ENCODE peak calls at places on chromosome 1, in eight cellular contexts. J is HepG2, T is stomach, K is esophagus muscularis mucosa, O is transverse colon, R is tibial nerve, B is A549, A is GM12878. X is an unnamed sample.

GRCh38 chr1:153774780-153775431 is at the start of gene SLC27A3:
- DNase-seq in T (peak), O (peak), A (no peak), B (no peak), J (no peak), R (peak), K (peak), X (peak)

GRCh38 chr1:109996476-109996875 is 11.9 kb downstream of the AHCYL1 start:
- DNase-seq in K (no peak), R (no peak), T (no peak), A (no peak), J (no peak), B (no peak), O (no peak), X (no peak)

GRCh38 chr1:174898102-174898802 is 101.5 kb upstream of the CACYBP start:
- DNase-seq in T (no peak), A (no peak), J (no peak), R (no peak), O (no peak), K (no peak), B (no peak), X (no peak)

GRCh38 chr1:183655562-183656075 is 2.5 kb upstream of the APOBEC4 start:
- DNase-seq in R (peak), O (peak), A (peak), K (peak), T (peak), B (peak), J (peak), X (peak)

GRCh38 chr1:30083800-30084464 is 639.5 kb downstream of the MATN1 start:
- DNase-seq in A (no peak), O (no peak), J (peak), K (no peak), B (peak), R (peak), T (no peak), X (no peak)

GRCh38 chr1:51843948-51844347 is 34.6 kb downstream of the NRDC start:
- DNase-seq in O (no peak), B (no peak), J (no peak), A (no peak), K (no peak), T (no peak), R (no peak), X (no peak)

GRCh38 chr1:216812966-216813365 is 89.7 kb upstream of the ESRRG start:
- DNase-seq in R (no peak), T (no peak), A (no peak), K (no peak), J (no peak), B (no peak), O (no peak), X (no peak)

GRCh38 chr1:169949139-169949538 is 55.4 kb upstream of the SCYL3 start:
- DNase-seq in B (no peak), T (no peak), A (no peak), J (no peak), R (no peak), O (no peak), K (no peak), X (no peak)

GRCh38 chr1:28097100-28097472 is 8.7 kb upstream of the EYA3 start:
- DNase-seq in A (no peak), K (no peak), O (no peak), J (no peak), T (no peak), B (no peak), R (no peak), X (no peak)

GRCh38 chr1:48831579-48831978 is 54.9 kb upstream of the BEND5 start:
- DNase-seq in J (no peak), R (no peak), B (no peak), K (no peak), A (no peak), T (no peak), O (no peak), X (no peak)

GRCh38 chr1:93596329-93597089 is 85.1 kb downstream of the BCAR3 start:
- DNase-seq in T (no peak), J (no peak), R (no peak), K (no peak), B (no peak), A (no peak), O (no peak), X (no peak)

GRCh38 chr1:204025917-204026709 is 46.8 kb upstream of the SOX13 start:
- DNase-seq in K (no peak), R (no peak), A (no peak), O (no peak), J (no peak), B (no peak), T (no peak), X (no peak)

GRCh38 chr1:13832100-13832499 is 132.1 kb downstream of the PRDM2 start:
- DNase-seq in T (no peak), K (peak), R (no peak), B (no peak), A (no peak), J (no peak), O (no peak), X (no peak)

GRCh38 chr1:107897428-107898339 is 67.3 kb downstream of the VAV3 start:
- DNase-seq in K (no peak), A (no peak), R (no peak), B (no peak), O (peak), J (no peak), T (no peak), X (no peak)

GRCh38 chr1:175145899-175146298 is 46.7 kb downstream of the KIAA0040 start:
- DNase-seq in B (no peak), T (no peak), J (peak), R (no peak), O (no peak), A (no peak), K (no peak), X (no peak)

GRCh38 chr1:1304331-1305299 is 3.1 kb downstream of the ACAP3 start:
- DNase-seq in J (peak), T (peak), R (peak), B (no peak), O (peak), A (no peak), K (peak), X (peak)

GRCh38 chr1:156838972-156839371 is 19.9 kb downstream of the INSRR start:
- DNase-seq in R (peak), A (no peak), J (no peak), T (peak), O (no peak), K (no peak), B (peak), X (no peak)

GRCh38 chr1:29655945-29656866 is 419.9 kb downstream of the PTPRU start:
- DNase-seq in A (no peak), R (no peak), J (no peak), O (no peak), T (no peak), K (peak), B (no peak), X (no peak)

GRCh38 chr1:1237874-1238701 is 6.1 kb downstream of the B3GALT6 start:
- DNase-seq in K (no peak), B (no peak), J (peak), O (peak), A (no peak), T (no peak), R (no peak), X (no peak)

GRCh38 chr1:7688659-7689058 is 82.4 kb upstream of the VAMP3 start:
- DNase-seq in A (no peak), K (no peak), O (no peak), T (no peak), B (no peak), R (no peak), J (peak), X (no peak)

GRCh38 chr1:108038837-108039236 is 73.9 kb upstream of the VAV3 start:
- DNase-seq in O (no peak), R (peak), J (no peak), B (no peak), A (no peak), K (no peak), T (no peak), X (no peak)

GRCh38 chr1:64967381-64967780 is 1.0 kb upstream of the JAK1 start:
- DNase-seq in A (no peak), B (no peak), O (peak), R (no peak), K (no peak), T (no peak), J (no peak), X (no peak)

GRCh38 chr1:164598719-164599118 is 39.7 kb downstream of the PBX1 start:
- DNase-seq in T (no peak), B (no peak), J (no peak), R (no peak), K (no peak), O (peak), A (no peak), X (no peak)

GRCh38 chr1:95249929-95250328 is 15.9 kb downstream of the RWDD3 start:
- DNase-seq in A (no peak), B (no peak), O (no peak), R (no peak), J (no peak), K (no peak), T (no peak), X (no peak)

GRCh38 chr1:226092955-226093354 is 30.4 kb downstream of the H3-3A start:
- DNase-seq in O (no peak), T (no peak), R (no peak), K (no peak), A (no peak), B (no peak), J (no peak), X (no peak)

GRCh38 chr1:172885411-172885810 is 165.3 kb downstream of the TNFSF18 start:
- DNase-seq in R (no peak), O (no peak), B (no peak), A (no peak), T (no peak), J (no peak), K (no peak), X (no peak)

GRCh38 chr1:184801503-184801902 is 46.8 kb upstream of the EDEM3 start:
- DNase-seq in R (peak), B (no peak), A (no peak), J (no peak), O (no peak), T (peak), K (no peak), X (no peak)

GRCh38 chr1:5367306-5367705 is 624.9 kb downstream of the NPHP4 start:
- DNase-seq in A (no peak), T (peak), R (no peak), J (no peak), O (no peak), K (no peak), B (no peak), X (no peak)

GRCh38 chr1:99963041-99963795 is 6.6 kb upstream of the SLC35A3 start:
- DNase-seq in T (no peak), J (no peak), R (no peak), K (no peak), O (no peak), A (no peak), B (no peak), X (no peak)

GRCh38 chr1:75625795-75626194 is 14.9 kb upstream of the SLC44A5 start:
- DNase-seq in T (no peak), A (no peak), O (no peak), K (no peak), B (no peak), R (no peak), J (no peak), X (no peak)

GRCh38 chr1:75632350-75632949 is 21.5 kb upstream of the SLC44A5 start:
- DNase-seq in R (no peak), T (no peak), J (peak), O (no peak), K (no peak), A (no peak), B (peak), X (no peak)

GRCh38 chr1:75630998-75631397 is 20.1 kb upstream of the SLC44A5 start:
- DNase-seq in J (no peak), O (no peak), R (no peak), K (no peak), T (no peak), A (no peak), B (no peak), X (no peak)

DNA sequence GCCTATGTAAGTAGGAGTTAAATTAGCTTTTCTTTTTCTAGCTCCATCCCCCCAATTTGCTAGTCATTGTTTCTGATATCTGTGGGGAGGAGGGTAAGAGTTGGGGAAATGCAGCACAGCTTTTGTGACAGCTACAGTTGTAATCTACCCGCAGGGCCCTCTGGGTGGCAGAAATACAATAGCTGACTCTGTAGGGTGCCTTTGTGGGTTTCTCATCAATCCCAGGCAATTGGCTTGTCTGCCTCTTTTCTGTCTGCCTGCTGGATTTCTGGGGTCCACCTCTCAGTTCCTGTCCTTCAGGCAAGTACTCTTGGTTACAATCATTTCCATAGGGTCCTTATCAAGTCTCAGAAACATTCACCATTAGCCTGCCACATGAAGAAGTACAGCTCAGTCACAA is 19.1 kb upstream of the SLC44A5 start:
- DNase-seq in O (no peak), A (no peak), K (no peak), R (no peak), J (no peak), T (no peak), B (no peak), X (no peak)
- TF ChIP-seq EP300 in O (no peak), A (no peak), K (no peak), R (no peak), J (no peak), T (no peak), B (no peak), X (no peak)

DNA sequence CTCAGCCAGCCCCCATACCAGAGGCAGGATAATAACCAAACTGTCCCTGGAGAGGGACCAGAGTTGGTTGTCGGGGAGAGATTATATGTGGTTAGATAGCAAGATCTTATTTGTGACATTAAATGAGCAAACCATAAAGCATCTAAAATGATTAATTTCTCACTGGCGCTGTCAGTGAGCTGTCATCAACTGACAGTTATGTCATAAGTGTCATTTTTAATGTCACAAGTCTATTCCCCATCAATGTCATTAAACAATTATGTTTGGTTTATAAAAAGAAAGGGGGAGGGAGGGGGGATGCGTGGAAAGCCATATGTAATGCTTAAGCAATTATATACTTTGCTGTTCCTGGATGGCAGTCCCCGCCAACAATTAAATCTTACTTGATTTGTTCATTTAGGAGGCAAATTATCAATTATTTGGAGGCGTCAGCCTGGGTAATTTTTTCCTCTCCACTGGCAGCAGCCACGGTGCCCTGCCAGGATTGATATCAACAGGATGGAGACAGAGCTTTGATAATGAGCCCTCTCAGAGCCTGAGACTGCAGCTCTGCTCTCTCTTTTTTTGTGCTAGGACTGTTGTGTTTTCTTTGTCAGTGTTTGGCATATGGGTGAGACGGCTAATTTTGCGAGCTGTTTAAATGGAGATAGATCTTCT is 333.6 kb upstream of the CAMK1G start:
- DNase-seq in T (no peak), A (no peak), K (peak), B (no peak), R (no peak), O (no peak), J (no peak), X (no peak)
- TF ChIP-seq POLR2A in T (no peak), A (no peak), K (no peak), B (no peak), R (no peak), O (no peak), J (no peak), X (no peak)

DNA sequence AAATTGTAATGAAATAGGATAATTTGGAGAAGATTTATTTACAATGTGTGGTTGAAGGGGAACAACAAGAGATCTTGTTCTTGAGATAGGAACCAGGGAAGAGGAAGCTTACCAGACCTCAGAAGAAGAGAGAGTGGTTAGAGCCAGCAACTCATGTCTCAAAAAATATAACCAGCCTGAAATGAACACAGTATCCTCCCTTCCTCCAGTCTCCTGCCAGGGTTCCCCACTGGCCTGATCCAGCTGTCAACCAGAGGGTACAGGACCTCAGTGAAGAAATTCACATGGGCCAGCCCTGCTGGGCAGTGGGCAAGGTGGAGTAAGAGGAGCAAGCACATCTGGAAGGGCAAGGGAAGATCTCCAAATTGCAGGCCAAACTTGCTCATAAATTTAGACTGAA is 87.4 kb downstream of the TOMM20 start:
- DNase-seq in A (no peak), R (no peak), O (no peak), K (no peak), J (no peak), T (no peak), B (no peak), X (no peak)
- TF ChIP-seq EP300 in A (no peak), R (no peak), O (no peak), K (no peak), J (no peak), T (no peak), B (no peak), X (no peak)

GRCh38 chr1:59057211-59057694 is 239.6 kb upstream of the FGGY start:
- DNase-seq in R (peak), B (peak), O (peak), K (peak), A (no peak), T (peak), J (peak), X (peak)
- TF ChIP-seq POLR2A in R (no peak), B (no peak), O (peak), K (no peak), A (no peak), T (no peak), J (no peak), X (peak)

GRCh38 chr1:66951513-66951912 is 26.7 kb downstream of the MIER1 start:
- DNase-seq in R (no peak), K (no peak), O (no peak), A (no peak), T (no peak), J (no peak), B (no peak), X (no peak)
- TF ChIP-seq EP300 in R (no peak), K (no peak), O (no peak), A (no peak), T (no peak), J (no peak), B (no peak), X (no peak)

GRCh38 chr1:21841852-21842466 is 29.9 kb downstream of the LDLRAD2 start:
- DNase-seq in O (no peak), T (no peak), A (no peak), R (no peak), J (no peak), B (no peak), K (no peak), X (no peak)

GRCh38 chr1:21837476-21837875 is 25.4 kb downstream of the LDLRAD2 start:
- DNase-seq in R (no peak), B (no peak), A (no peak), T (no peak), O (no peak), K (no peak), J (no peak), X (no peak)

GRCh38 chr1:21840981-21841380 is 28.9 kb downstream of the LDLRAD2 start:
- DNase-seq in T (no peak), B (no peak), R (no peak), J (no peak), K (no peak), O (no peak), A (no peak), X (no peak)

GRCh38 chr1:21838359-21839157 is 26.5 kb downstream of the LDLRAD2 start:
- DNase-seq in B (no peak), T (no peak), R (no peak), K (no peak), O (no peak), A (no peak), J (no peak), X (no peak)

GRCh38 chr1:21839337-21840037 is 27.4 kb downstream of the LDLRAD2 start:
- DNase-seq in T (no peak), A (no peak), K (no peak), O (no peak), B (no peak), R (no peak), J (no peak), X (no peak)
- TF ChIP-seq POLR2A in T (no peak), A (no peak), K (no peak), O (no peak), B (no peak), R (no peak), J (no peak), X (no peak)

GRCh38 chr1:85451236-85451830 is 13.6 kb downstream of the DDAH1 start:
- DNase-seq in O (no peak), A (no peak), R (no peak), K (peak), B (no peak), J (no peak), T (no peak), X (no peak)
- TF ChIP-seq EP300 in O (no peak), A (no peak), R (no peak), K (no peak), B (no peak), J (no peak), T (no peak), X (no peak)

GRCh38 chr1:10697621-10698160 is 98.8 kb downstream of the CASZ1 start:
- DNase-seq in K (no peak), T (no peak), O (no peak), R (no peak), J (no peak), B (no peak), A (no peak), X (no peak)
- TF ChIP-seq POLR2A in K (no peak), T (no peak), O (no peak), R (no peak), J (no peak), B (no peak), A (no peak), X (no peak)

GRCh38 chr1:57329932-57330331 is 93.9 kb downstream of the DAB1 start:
- DNase-seq in B (no peak), K (no peak), A (no peak), J (no peak), T (no peak), R (no peak), O (no peak), X (no peak)
- TF ChIP-seq EP300 in B (no peak), K (no peak), A (no peak), J (no peak), T (no peak), R (no peak), O (no peak), X (no peak)